ENCODE peak calls at places on chromosomes 1 and 21, in five cellular contexts. D is NCI-H1436, Q is astrocyte of the hippocampus, O is iPS DF 19.7, U is epithelial cell of prostate. J is an unnamed sample.
A peak's percentile ranks its signal among the peaks of the same experiment; 100 is the strongest.

GRCh38 chr1:25037174-25038074 is 107.3 kb upstream of the RUNX3 start:
- DNase-seq in D (no peak), Q (peak; percentile 52), O (no peak), U (no peak), J (peak; percentile 7)

GRCh38 chr1:8460784-8461183 is 142.9 kb downstream of the SLC45A1 start:
- DNase-seq in D (no peak), Q (no peak), O (no peak), U (no peak), J (peak; percentile 40)

GRCh38 chr1:83794384-83794783 is 204.5 kb downstream of the TTLL7 start:
- DNase-seq in D (no peak), Q (no peak), O (no peak), U (no peak), J (no peak)

GRCh38 chr1:180912211-180912800 is 391 bp upstream of the KIAA1614 start:
- DNase-seq in D (no peak), Q (peak; percentile 70), O (no peak), U (no peak), J (no peak)

GRCh38 chr1:225845633-225846259 is 35.8 kb downstream of the EPHX1 start:
- DNase-seq in D (peak; percentile 73), Q (peak; percentile 88), O (peak; percentile 65), U (peak; percentile 16), J (peak; percentile 68)

GRCh38 chr1:160070243-160071163 is 543 bp upstream of the KCNJ10 start:
- DNase-seq in D (peak; percentile 60), Q (peak; percentile 83), O (peak; percentile 40), U (no peak), J (peak; percentile 9)

GRCh38 chr1:47208374-47208850 is 18.6 kb upstream of the PDZK1IP1 start:
- DNase-seq in D (no peak), Q (no peak), O (no peak), U (no peak), J (no peak)

GRCh38 chr1:29450591-29450990 is 214.3 kb downstream of the PTPRU start:
- DNase-seq in D (no peak), Q (peak; percentile 21), O (no peak), U (no peak), J (peak; percentile 2)

GRCh38 chr1:110134050-110134595 is 16.2 kb upstream of the SLC6A17 start:
- DNase-seq in D (peak; percentile 60), Q (no peak), O (no peak), U (no peak), J (no peak)

GRCh38 chr21:29261555-29262540 is 36.9 kb upstream of the BACH1 start:
- DNase-seq in D (no peak), Q (no peak), O (no peak), U (peak; percentile 86), J (peak; percentile 54)

GRCh38 chr1:155166006-155166372 is 7.1 kb downstream of the KRTCAP2 start:
- DNase-seq in D (no peak), Q (no peak), O (no peak), U (no peak), J (no peak)

GRCh38 chr1:228684609-228685008 is 50.7 kb upstream of the RHOU start:
- DNase-seq in D (no peak), Q (no peak), O (no peak), U (no peak), J (no peak)

GRCh38 chr1:179090522-179090921 is 8.7 kb downstream of the TOR3A start:
- DNase-seq in D (no peak), Q (no peak), O (no peak), U (no peak), J (no peak)

GRCh38 chr21:45251635-45252447 is 35.9 kb downstream of the POFUT2 start:
- DNase-seq in D (no peak), Q (no peak), O (no peak), U (no peak), J (no peak)

GRCh38 chr1:222073307-222073995 is 331.6 kb upstream of the DUSP10 start:
- DNase-seq in D (no peak), Q (peak; percentile 56), O (no peak), U (no peak), J (peak; percentile 82)

GRCh38 chr1:109161836-109162606 is 48.1 kb downstream of the ELAPOR1 start:
- DNase-seq in D (no peak), Q (peak; percentile 69), O (no peak), U (peak; percentile 49), J (peak; percentile 87)

GRCh38 chr1:95451054-95451453 is 217.0 kb downstream of the RWDD3 start:
- DNase-seq in D (no peak), Q (no peak), O (peak; percentile 15), U (no peak), J (no peak)

GRCh38 chr1:210292276-210292851 is 36.3 kb upstream of the HHAT start:
- DNase-seq in D (peak; percentile 71), Q (peak; percentile 60), O (no peak), U (no peak), J (no peak)

GRCh38 chr1:111559736-111560279 is 56.4 kb upstream of the ADORA3 start:
- DNase-seq in D (no peak), Q (peak; percentile 51), O (no peak), U (no peak), J (peak; percentile 47)

GRCh38 chr1:111739222-111739983 is at the start of gene INKA2:
- DNase-seq in D (peak; percentile 83), Q (peak; percentile 93), O (no peak), U (no peak), J (peak; percentile 55)

GRCh38 chr1:26404641-26405040 is 6.0 kb upstream of the LIN28A start:
- DNase-seq in D (no peak), Q (no peak), O (no peak), U (no peak), J (peak; percentile 20)

GRCh38 chr1:6509603-6510291 is 18.3 kb upstream of the PLEKHG5 start:
- DNase-seq in D (no peak), Q (no peak), O (no peak), U (no peak), J (no peak)

GRCh38 chr21:33265664-33266049 is 510 bp upstream of the IL10RB start:
- DNase-seq in D (no peak), Q (no peak), O (no peak), U (no peak), J (peak; percentile 31)

GRCh38 chr1:5485436-5485835 is 506.8 kb downstream of the NPHP4 start:
- DNase-seq in D (no peak), Q (no peak), O (no peak), U (no peak), J (no peak)

GRCh38 chr1:109371271-109371739 is 26.4 kb downstream of the SORT1 start:
- DNase-seq in D (no peak), Q (peak; percentile 82), O (no peak), U (no peak), J (peak; percentile 86)

GRCh38 chr21:35922618-35923017 is 137.7 kb downstream of the SETD4 start:
- DNase-seq in D (no peak), Q (peak; percentile 55), O (no peak), U (peak; percentile 56), J (peak; percentile 83)

GRCh38 chr1:240947438-240948224 is 335.7 kb upstream of the GREM2 start:
- DNase-seq in D (no peak), Q (no peak), O (no peak), U (no peak), J (no peak)

GRCh38 chr1:117284408-117285215 is 73.9 kb upstream of the VTCN1 start:
- DNase-seq in D (peak; percentile 39), Q (peak; percentile 80), O (peak; percentile 57), U (peak; percentile 34), J (peak; percentile 84)

J was measured in renal cortical epithelial cell.